ENCODE peak calls at places on chromosomes 2 and 18, in seven cellular contexts. T, Y, U, H, I, Z and P are unnamed samples.

GRCh38 chr2:17539596-17539992 is 902 bp upstream of the VSNL1 start:
- DNase-seq in I (no peak), Y (peak; percentile 39), T (no peak), U (peak; percentile 46), H (no peak), Z (no peak), P (no peak)

GRCh38 chr18:54828986-54829385 is 709 bp downstream of the RAB27B start:
- DNase-seq in H (peak; percentile 24), I (no peak), Y (peak; percentile 46), T (no peak), U (no peak), Z (no peak), P (no peak)

GRCh38 chr18:62933261-62933887 is 218.0 kb downstream of the PHLPP1 start:
- DNase-seq in H (no peak), Z (no peak), T (no peak), Y (no peak), U (no peak), I (no peak), P (no peak)

GRCh38 chr2:100291152-100291970 is 30.9 kb downstream of the LONRF2 start:
- DNase-seq in U (no peak), T (peak; percentile 26), Y (peak; percentile 99), H (no peak), Z (peak; percentile 69), I (peak; percentile 34), P (peak; percentile 100)

GRCh38 chr2:164781394-164781793 is 60.2 kb downstream of the COBLL1 start:
- DNase-seq in H (no peak), T (no peak), U (no peak), Z (no peak), Y (no peak), I (no peak), P (no peak)

GRCh38 chr2:215793747-215794595 is 219.4 kb downstream of the MREG start:
- DNase-seq in I (no peak), Z (peak; percentile 90), H (peak; percentile 41), U (no peak), T (no peak), Y (peak; percentile 97), P (peak; percentile 98)

GRCh38 chr18:10064267-10064666 is 150.5 kb downstream of the VAPA start:
- DNase-seq in I (no peak), Y (no peak), T (no peak), Z (no peak), H (no peak), U (peak; percentile 48), P (no peak)

GRCh38 chr2:52639692-52640091 is 1127.9 kb upstream of the CHAC2 start:
- DNase-seq in T (no peak), Z (no peak), H (no peak), U (no peak), I (no peak), Y (no peak), P (no peak)

GRCh38 chr2:23976883-23977282 is 33.0 kb upstream of the MFSD2B start:
- DNase-seq in T (no peak), Z (no peak), I (no peak), Y (no peak), H (no peak), U (no peak), P (no peak)

GRCh38 chr2:229370484-229370883 is 99.4 kb upstream of the PID1 start:
- DNase-seq in I (no peak), U (no peak), H (no peak), T (no peak), Z (no peak), Y (no peak), P (no peak)

GRCh38 chr2:231662811-231663457 is 45.4 kb upstream of the PTMA start:
- DNase-seq in H (no peak), Z (no peak), Y (no peak), T (no peak), U (peak; percentile 51), I (no peak), P (no peak)

GRCh38 chr2:227164745-227165350 is 424 bp downstream of the COL4A3 start:
- DNase-seq in H (no peak), Z (no peak), T (no peak), I (no peak), U (peak; percentile 53), Y (no peak), P (peak; percentile 31)

GRCh38 chr2:45040786-45041185 is 31.5 kb upstream of the SIX2 start:
- DNase-seq in I (no peak), Y (no peak), H (no peak), T (no peak), U (no peak), Z (no peak), P (no peak)

GRCh38 chr2:227115761-227116160 is 48.2 kb downstream of the COL4A4 start:
- DNase-seq in Z (no peak), H (no peak), T (no peak), I (no peak), U (no peak), Y (no peak), P (no peak)

GRCh38 chr18:10197097-10197496 is 257.3 kb upstream of the APCDD1 start:
- DNase-seq in I (no peak), Y (no peak), H (no peak), Z (no peak), T (no peak), U (peak; percentile 52), P (no peak)

GRCh38 chr2:96353606-96354095 is 18.1 kb downstream of the NCAPH start:
- DNase-seq in Y (no peak), T (no peak), U (no peak), I (no peak), Z (no peak), H (no peak), P (no peak)

GRCh38 chr2:160214461-160215055 is 14.5 kb upstream of the ITGB6 start:
- DNase-seq in T (no peak), Z (peak; percentile 81), H (no peak), Y (peak; percentile 96), I (no peak), U (peak; percentile 42), P (peak; percentile 98)

GRCh38 chr2:18976112-18976961 is 382.1 kb downstream of the OSR1 start:
- DNase-seq in T (no peak), H (no peak), Z (no peak), U (no peak), Y (peak; percentile 94), I (no peak), P (peak; percentile 95)

GRCh38 chr2:66436546-66436945 is 1.6 kb downstream of the MEIS1 start:
- DNase-seq in I (no peak), T (no peak), Z (no peak), Y (no peak), H (no peak), U (no peak), P (no peak)

GRCh38 chr18:21084511-21085078 is 27.0 kb downstream of the ROCK1 start:
- DNase-seq in U (no peak), Y (no peak), H (no peak), I (no peak), T (no peak), Z (no peak), P (no peak)

GRCh38 chr2:105546623-105546964 is 147.7 kb upstream of the FHL2 start:
- DNase-seq in T (no peak), Z (no peak), I (no peak), Y (no peak), H (no peak), U (no peak), P (no peak)

GRCh38 chr2:6916736-6917070 is 509 bp upstream of the RNF144A start:
- DNase-seq in T (no peak), Z (no peak), U (no peak), I (no peak), H (no peak), Y (no peak), P (no peak)

GRCh38 chr2:12232876-12233275 is 483.9 kb upstream of the TRIB2 start:
- DNase-seq in Z (no peak), U (no peak), I (no peak), H (no peak), T (no peak), Y (no peak), P (no peak)

GRCh38 chr18:5895300-5895885 is at the start of gene TMEM200C:
- DNase-seq in Y (peak; percentile 7), T (no peak), U (peak; percentile 38), I (no peak), H (no peak), Z (no peak), P (no peak)

GRCh38 chr2:230602562-230603230 is 109.9 kb upstream of the CAB39 start:
- DNase-seq in T (peak; percentile 58), U (no peak), H (peak; percentile 36), Z (no peak), I (peak; percentile 37), Y (no peak), P (no peak)

GRCh38 chr2:69309336-69310048 is 77.5 kb downstream of the GFPT1 start:
- DNase-seq in H (no peak), T (no peak), I (no peak), Y (peak; percentile 51), U (peak; percentile 68), Z (peak; percentile 54), P (peak; percentile 54)

GRCh38 chr2:194819367-194819766 is 837.7 kb upstream of the SLC39A10 start:
- DNase-seq in T (no peak), U (no peak), H (peak; percentile 5), I (no peak), Y (peak; percentile 1), Z (no peak), P (no peak)

GRCh38 chr2:1446281-1446680 is 33.0 kb downstream of the TPO start:
- DNase-seq in U (no peak), H (no peak), T (no peak), Z (no peak), Y (peak; percentile 31), I (no peak), P (peak; percentile 54)